ENCODE peak calls at places on chromosome 20, in four cellular contexts. One of them, this sample, is unnamed.

GRCh38 chr20:24235224-24235735 is 234.1 kb upstream of the SYNDIG1 start:
- DNase-seq in psoas muscle: no peak
- DNase-seq in stomach: no peak
- DNase-seq in lung: no peak
- DNase-seq in this sample: peak; percentile 4

GRCh38 chr20:45323731-45324130 is 15.6 kb upstream of the MATN4 start:
- DNase-seq in psoas muscle: no peak
- DNase-seq in stomach: no peak
- DNase-seq in lung: no peak
- DNase-seq in this sample: no peak

GRCh38 chr20:16580127-16580526 is 6.9 kb upstream of the KIF16B start:
- DNase-seq in psoas muscle: no peak
- DNase-seq in stomach: no peak
- DNase-seq in lung: no peak
- DNase-seq in this sample: no peak

GRCh38 chr20:4056880-4057279 is 41.5 kb upstream of the RNF24 start:
- DNase-seq in psoas muscle: no peak
- DNase-seq in stomach: no peak
- DNase-seq in lung: no peak
- DNase-seq in this sample: no peak

GRCh38 chr20:8796088-8796665 is 272.7 kb upstream of the PLCB4 start:
- DNase-seq in psoas muscle: no peak
- DNase-seq in stomach: no peak
- DNase-seq in lung: no peak
- DNase-seq in this sample: no peak

GRCh38 chr20:38680492-38681118 is 43.7 kb upstream of the SLC32A1 start:
- DNase-seq in psoas muscle: no peak
- DNase-seq in stomach: no peak
- DNase-seq in lung: no peak
- DNase-seq in this sample: peak; percentile 49

GRCh38 chr20:11755071-11755881 is 162.4 kb upstream of the BTBD3 start:
- DNase-seq in psoas muscle: no peak
- DNase-seq in stomach: no peak
- DNase-seq in lung: no peak
- DNase-seq in this sample: peak; percentile 4

GRCh38 chr20:44215125-44215524 is 4.6 kb upstream of the OSER1 start:
- DNase-seq in psoas muscle: peak; percentile 58
- DNase-seq in stomach: peak; percentile 73
- DNase-seq in lung: peak; percentile 56
- DNase-seq in this sample: peak; percentile 74

GRCh38 chr20:25685276-25686080 is 11.2 kb downstream of the ZNF337 start:
- DNase-seq in psoas muscle: no peak
- DNase-seq in stomach: no peak
- DNase-seq in lung: no peak
- DNase-seq in this sample: no peak

GRCh38 chr20:38450412-38450975 is 15.4 kb upstream of the SNHG17 start:
- DNase-seq in psoas muscle: no peak
- DNase-seq in stomach: no peak
- DNase-seq in lung: no peak
- DNase-seq in this sample: no peak

GRCh38 chr20:41044409-41045062 is 15.9 kb downstream of the TOP1 start:
- DNase-seq in psoas muscle: no peak
- DNase-seq in stomach: no peak
- DNase-seq in lung: no peak
- DNase-seq in this sample: no peak

GRCh38 chr20:10603971-10604864 is 69.6 kb downstream of the JAG1 start:
- DNase-seq in psoas muscle: peak; percentile 55
- DNase-seq in stomach: no peak
- DNase-seq in lung: peak; percentile 42
- DNase-seq in this sample: no peak

DNA sequence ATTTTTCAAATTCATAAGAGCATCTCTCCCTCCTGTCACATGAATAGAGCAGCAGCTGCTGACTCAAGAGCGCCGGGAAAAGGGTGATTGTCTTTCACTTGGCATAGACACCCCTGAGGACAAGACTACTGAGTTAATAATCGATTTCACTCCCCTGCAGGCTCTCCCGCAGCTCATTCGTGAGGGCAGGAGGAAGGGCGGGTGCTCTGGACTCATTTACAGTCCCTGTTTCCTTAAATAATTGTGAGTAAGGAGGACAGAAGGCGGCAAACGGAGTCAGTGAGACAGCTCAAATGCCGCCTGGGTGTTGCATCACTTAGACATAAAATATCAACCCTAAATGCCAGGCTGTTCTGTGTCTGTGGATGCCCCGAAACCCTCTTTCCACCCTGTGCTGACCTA is 21.5 kb downstream of the CFAP61 start:
- DNase-seq in psoas muscle: peak; percentile 41
- DNase-seq in stomach: no peak
- DNase-seq in lung: no peak
- DNase-seq in this sample: no peak
- TF ChIP-seq CTCF in psoas muscle: no peak
- TF ChIP-seq CTCF in stomach: no peak
- TF ChIP-seq CTCF in lung: no peak
- TF ChIP-seq CTCF in this sample: no peak

GRCh38 chr20:1374246-1374645 is 18.6 kb downstream of the FKBP1A start:
- DNase-seq in psoas muscle: no peak
- DNase-seq in stomach: no peak
- DNase-seq in lung: no peak
- DNase-seq in this sample: no peak

GRCh38 chr20:1377341-1377871 is 15.4 kb downstream of the FKBP1A start:
- DNase-seq in psoas muscle: no peak
- DNase-seq in stomach: no peak
- DNase-seq in lung: no peak
- DNase-seq in this sample: no peak

GRCh38 chr20:1376453-1377270 is 16.2 kb downstream of the FKBP1A start:
- DNase-seq in psoas muscle: no peak
- DNase-seq in stomach: no peak
- DNase-seq in lung: no peak
- DNase-seq in this sample: no peak

GRCh38 chr20:1375515-1375914 is 17.3 kb downstream of the FKBP1A start:
- DNase-seq in psoas muscle: no peak
- DNase-seq in stomach: no peak
- DNase-seq in lung: no peak
- DNase-seq in this sample: no peak

GRCh38 chr20:1376007-1376406 is 16.8 kb downstream of the FKBP1A start:
- DNase-seq in psoas muscle: no peak
- DNase-seq in stomach: no peak
- DNase-seq in lung: no peak
- DNase-seq in this sample: no peak
- H3K4me1 ChIP-seq in psoas muscle: peaks cover 73% of the 10 kb centered on the region
- H3K4me1 ChIP-seq in stomach: peaks cover 94% of the 10 kb centered on the region
- H3K4me1 ChIP-seq in lung: peaks cover 26% of the 10 kb centered on the region
- H3K4me1 ChIP-seq in this sample: no peaks in the 10 kb centered on the region

GRCh38 chr20:32822189-32822588 is 2.4 kb downstream of the MAPRE1 start:
- DNase-seq in psoas muscle: no peak
- DNase-seq in stomach: no peak
- DNase-seq in lung: no peak
- DNase-seq in this sample: no peak

GRCh38 chr20:32823078-32823477 is 3.3 kb downstream of the MAPRE1 start:
- DNase-seq in psoas muscle: no peak
- DNase-seq in stomach: no peak
- DNase-seq in lung: no peak
- DNase-seq in this sample: peak; percentile 16

GRCh38 chr20:32823737-32824588 is 4.2 kb downstream of the MAPRE1 start:
- DNase-seq in psoas muscle: no peak
- DNase-seq in stomach: no peak
- DNase-seq in lung: no peak
- DNase-seq in this sample: no peak

GRCh38 chr20:32820698-32821378 is 1.1 kb downstream of the MAPRE1 start:
- DNase-seq in psoas muscle: no peak
- DNase-seq in stomach: no peak
- DNase-seq in lung: no peak
- DNase-seq in this sample: peak; percentile 9

GRCh38 chr20:32820000-32820697 is 395 bp downstream of the MAPRE1 start:
- DNase-seq in psoas muscle: peak; percentile 78
- DNase-seq in stomach: no peak
- DNase-seq in lung: peak; percentile 74
- DNase-seq in this sample: peak; percentile 79
- TF ChIP-seq CTCF in psoas muscle: no peak
- TF ChIP-seq CTCF in stomach: no peak
- TF ChIP-seq CTCF in lung: no peak
- TF ChIP-seq CTCF in this sample: no peak

DNA sequence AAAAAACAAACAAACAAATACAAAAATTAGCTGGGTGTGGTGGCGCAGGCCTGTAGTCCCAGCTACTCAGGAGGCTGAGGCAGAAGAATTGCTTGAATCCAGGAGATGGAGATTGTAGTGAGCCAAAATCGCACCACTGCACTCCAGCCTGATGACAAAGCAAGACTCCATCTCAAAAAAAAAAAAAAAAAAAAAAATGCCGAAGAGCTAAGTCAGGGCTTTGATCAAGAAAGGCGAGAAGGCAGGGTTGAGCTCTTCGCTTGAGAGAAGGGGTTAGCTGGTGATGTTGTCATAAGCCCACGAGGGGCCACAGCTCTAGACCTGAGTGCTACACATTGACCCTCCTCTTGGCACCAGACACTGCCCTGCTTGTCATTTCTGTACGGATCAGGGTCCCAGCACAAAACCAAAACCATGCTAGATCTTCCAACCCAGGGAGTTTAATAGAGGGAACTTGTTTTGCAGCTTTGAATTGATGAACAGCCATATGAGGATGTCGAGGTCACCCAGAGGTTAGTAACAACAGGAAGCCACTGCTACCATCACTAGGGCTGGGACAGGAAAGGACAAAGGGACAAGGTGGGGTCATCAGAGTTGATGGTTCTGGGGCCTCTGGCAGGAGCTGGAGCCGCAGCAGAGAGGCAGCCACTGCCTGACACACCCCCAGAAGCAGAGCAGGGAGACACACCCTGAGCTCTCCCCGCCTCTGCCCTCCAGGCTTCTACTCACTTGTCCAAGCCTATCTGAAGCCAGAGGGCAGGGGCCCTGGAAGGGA is 122.7 kb downstream of the SNX5 start:
- DNase-seq in psoas muscle: no peak
- DNase-seq in stomach: no peak
- DNase-seq in lung: no peak
- DNase-seq in this sample: no peak
- H3K4me1 ChIP-seq in psoas muscle: no peaks in the 10 kb centered on the region
- H3K4me1 ChIP-seq in stomach: peaks cover 30% of the 10 kb centered on the region
- H3K4me1 ChIP-seq in lung: peaks cover 18% of the 10 kb centered on the region
- H3K4me1 ChIP-seq in this sample: no peaks in the 10 kb centered on the region

GRCh38 chr20:50501970-50502745 is 8.0 kb upstream of the PTPN1 start:
- DNase-seq in psoas muscle: no peak
- DNase-seq in stomach: no peak
- DNase-seq in lung: no peak
- DNase-seq in this sample: no peak

GRCh38 chr20:50509923-50510705 is at the start of gene PTPN1:
- DNase-seq in psoas muscle: peak; percentile 99
- DNase-seq in stomach: peak; percentile 99
- DNase-seq in lung: peak; percentile 98
- DNase-seq in this sample: peak; percentile 99

GRCh38 chr20:50504231-50504823 is 5.9 kb upstream of the PTPN1 start:
- DNase-seq in psoas muscle: no peak
- DNase-seq in stomach: no peak
- DNase-seq in lung: no peak
- DNase-seq in this sample: no peak

GRCh38 chr20:50508171-50508761 is 1.9 kb upstream of the PTPN1 start:
- DNase-seq in psoas muscle: no peak
- DNase-seq in stomach: no peak
- DNase-seq in lung: no peak
- DNase-seq in this sample: no peak

DNA sequence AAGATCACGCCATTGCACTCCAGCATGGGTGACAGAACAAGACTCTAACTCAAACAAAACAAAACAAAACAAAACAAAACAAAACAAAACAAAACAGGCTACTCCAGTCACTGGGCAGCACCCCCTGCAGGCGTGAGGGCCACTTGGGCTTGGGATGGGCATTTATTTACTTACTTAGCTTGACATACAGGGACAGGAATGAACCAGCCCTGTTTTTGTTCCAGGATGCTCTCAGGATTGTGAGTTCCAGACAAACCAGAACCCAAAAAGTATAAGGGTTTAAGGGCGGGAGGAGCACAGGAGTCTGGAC is 4.0 kb upstream of the PTPN1 start:
- DNase-seq in psoas muscle: no peak
- DNase-seq in stomach: no peak
- DNase-seq in lung: no peak
- DNase-seq in this sample: no peak
- TF ChIP-seq CTCF in psoas muscle: no peak
- TF ChIP-seq CTCF in stomach: no peak
- TF ChIP-seq CTCF in lung: no peak
- TF ChIP-seq CTCF in this sample: no peak

This sample was measured in A673.